ENCODE peak calls at places on chromosomes 13 and 19, in four cellular contexts. C, Z, H and U are unnamed samples.

GRCh38 chr13:46341112-46341711 is 45.8 kb downstream of the RUBCNL start:
- DNase-seq in C (no peak), Z (peak), H (no peak), U (no peak)

GRCh38 chr19:45542234-45542668 is 35.0 kb downstream of the VASP start:
- DNase-seq in C (no peak), Z (no peak), H (no peak), U (no peak)

GRCh38 chr13:44853641-44854040 is 135.6 kb downstream of the NUFIP1 start:
- DNase-seq in C (no peak), Z (no peak), H (no peak), U (no peak)

GRCh38 chr13:110462091-110462490 is 99.4 kb downstream of the RAB20 start:
- DNase-seq in C (no peak), Z (no peak), H (no peak), U (no peak)

GRCh38 chr13:29162638-29163037 is 342.5 kb downstream of the MTUS2 start:
- DNase-seq in C (no peak), Z (no peak), H (no peak), U (no peak)

GRCh38 chr13:99215466-99215865 is 14.8 kb downstream of the UBAC2 start:
- DNase-seq in C (no peak), Z (peak), H (no peak), U (no peak)

GRCh38 chr13:106100261-106100919 is 435.1 kb downstream of the EFNB2 start:
- DNase-seq in C (peak), Z (peak), H (no peak), U (peak)

GRCh38 chr19:854549-854948 is 2.4 kb downstream of the ELANE start:
- DNase-seq in C (no peak), Z (no peak), H (no peak), U (no peak)

GRCh38 chr19:13103961-13104847 is 1.5 kb upstream of the LYL1 start:
- DNase-seq in C (peak), Z (peak), H (no peak), U (peak)

GRCh38 chr19:16213076-16213475 is 15.4 kb downstream of the AP1M1 start:
- DNase-seq in C (no peak), Z (no peak), H (no peak), U (no peak)

GRCh38 chr19:37565370-37565669 is 29.3 kb downstream of the ZNF571 start:
- DNase-seq in C (no peak), Z (no peak), H (no peak), U (no peak)

GRCh38 chr13:21683034-21683733 is 12.3 kb downstream of the FGF9 start:
- DNase-seq in C (no peak), Z (no peak), H (no peak), U (no peak)

GRCh38 chr19:31348416-31349159 is 648 bp downstream of the TSHZ3 start:
- DNase-seq in C (peak), Z (peak), H (no peak), U (no peak)

GRCh38 chr13:47903836-47904235 is 97.2 kb downstream of the SUCLA2 start:
- DNase-seq in C (no peak), Z (no peak), H (no peak), U (no peak)

GRCh38 chr19:15696654-15697194 is 23.8 kb downstream of the CYP4F12 start:
- DNase-seq in C (no peak), Z (no peak), H (no peak), U (no peak)

GRCh38 chr19:46546194-46546896 is 50.7 kb upstream of the PNMA8B start:
- DNase-seq in C (peak), Z (peak), H (no peak), U (no peak)

GRCh38 chr19:484494-484893 is 11.8 kb upstream of the MADCAM1 start:
- DNase-seq in C (no peak), Z (no peak), H (no peak), U (no peak)

GRCh38 chr13:39815345-39816111 is 160.1 kb downstream of the COG6 start:
- DNase-seq in C (peak), Z (no peak), H (no peak), U (no peak)
- TF ChIP-seq CTCF in C (peak), Z (no peak), H (no peak), U (no peak)

DNA sequence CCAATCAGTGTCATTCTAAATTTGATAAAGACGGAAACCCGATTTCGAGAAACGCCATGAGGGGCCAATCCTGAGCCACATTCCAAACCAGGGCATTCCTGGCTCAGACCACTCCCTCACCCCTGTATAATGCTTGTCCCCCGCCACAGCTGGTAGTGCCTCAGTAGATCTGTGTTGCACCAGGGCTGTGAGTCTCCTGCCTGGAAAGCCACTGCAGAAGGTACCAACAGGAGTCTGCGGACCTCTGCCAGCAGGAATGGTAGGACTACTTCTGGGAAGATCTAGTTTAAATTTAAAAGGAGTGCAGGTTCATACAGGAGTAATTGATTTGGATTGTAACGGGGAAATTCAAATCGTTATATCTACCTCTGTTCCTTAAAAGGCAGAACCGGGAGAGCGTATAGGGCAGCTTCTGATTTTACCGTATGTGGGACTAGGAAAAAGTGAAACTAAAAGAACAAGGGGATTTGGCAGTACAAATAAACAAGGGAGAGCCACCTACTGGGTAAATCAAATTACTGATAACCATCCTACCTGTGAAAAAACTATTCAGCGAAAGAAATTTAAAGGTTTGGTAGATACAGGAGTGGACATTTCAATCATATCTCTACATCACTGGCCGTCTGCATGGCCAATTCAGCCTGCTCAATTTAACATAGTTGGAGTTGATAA is 20.8 kb upstream of the ZNF266 start:
- DNase-seq in C (no peak), Z (no peak), H (no peak), U (no peak)
- TF ChIP-seq CTCF in C (no peak), Z (no peak), H (no peak), U (no peak)

GRCh38 chr13:76016799-76017198 is 380.7 kb downstream of the LMO7 start:
- DNase-seq in C (no peak), Z (peak), H (no peak), U (no peak)
- TF ChIP-seq CTCF in C (peak), Z (peak), H (no peak), U (peak)

GRCh38 chr19:57099199-57099661 is 20.6 kb upstream of the USP29 start:
- DNase-seq in C (peak), Z (peak), H (no peak), U (peak)
- TF ChIP-seq CTCF in C (peak), Z (peak), H (peak), U (peak)

GRCh38 chr13:51148952-51149573 is 38.0 kb upstream of the C13orf42 start:
- DNase-seq in C (peak), Z (peak), H (no peak), U (peak)
- TF ChIP-seq CTCF in C (peak), Z (peak), H (peak), U (peak)

GRCh38 chr13:55199132-55199531 is 1941.6 kb upstream of the PRR20A start:
- DNase-seq in C (peak), Z (no peak), H (no peak), U (no peak)
- TF ChIP-seq CTCF in C (no peak), Z (no peak), H (no peak), U (peak)

DNA sequence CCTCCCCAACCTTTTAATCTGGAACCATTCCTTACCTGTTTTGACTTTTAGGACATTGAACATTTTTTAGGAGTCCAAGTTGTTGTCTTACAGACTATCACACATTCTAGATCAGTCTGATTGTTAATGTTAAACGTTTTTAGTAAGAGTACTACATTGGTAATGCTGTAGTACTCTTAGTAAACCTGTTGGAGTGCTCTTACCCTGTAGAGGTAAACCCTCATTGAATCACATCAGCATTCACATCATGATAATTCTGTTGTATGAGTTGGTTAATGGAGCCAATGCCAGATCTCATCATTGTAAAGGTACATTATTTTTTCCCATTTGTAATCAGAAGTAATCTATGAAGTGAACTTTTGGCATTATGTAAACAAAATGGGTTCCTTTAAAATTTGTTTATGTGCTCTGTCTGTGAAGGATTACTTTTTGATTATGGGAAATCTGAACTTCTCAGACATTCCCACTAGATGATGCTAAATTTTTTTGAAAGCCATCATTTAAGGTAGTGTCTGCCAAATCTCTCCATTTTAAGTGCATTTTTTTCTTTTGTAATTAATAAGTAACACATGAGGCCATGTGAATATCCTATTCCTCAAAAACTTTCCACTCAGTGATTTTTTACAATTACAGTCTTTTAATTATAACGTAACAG is 55.2 kb downstream of the VWA8 start:
- DNase-seq in C (peak), Z (no peak), H (no peak), U (no peak)
- TF ChIP-seq CTCF in C (peak), Z (peak), H (no peak), U (peak)

GRCh38 chr19:18401580-18402112 is 4.2 kb upstream of the LRRC25 start:
- DNase-seq in C (no peak), Z (peak), H (no peak), U (no peak)
- TF ChIP-seq CTCF in C (peak), Z (no peak), H (no peak), U (peak)

GRCh38 chr13:78764665-78765064 is 105.7 kb upstream of the OBI1 start:
- DNase-seq in C (no peak), Z (no peak), H (no peak), U (no peak)
- TF ChIP-seq CTCF in C (no peak), Z (no peak), H (no peak), U (no peak)